ENCODE peak calls at places on chromosomes 16 and 17, in ten cellular contexts. K is A549; F is effector memory CD4-positive, alpha-beta T cell; I is aorta; X is adrenal gland; R is coronary artery; T is CD4-positive, CD25-positive, alpha-beta regulatory T cell; W is lung; B is naive thymus-derived CD4-positive, alpha-beta T cell; S is pancreas. V is an unnamed sample.

GRCh38 chr17:238964-239259 is 57.5 kb upstream of the DOC2B start:
- DNase-seq in X (no peak), T (no peak), R (no peak), I (peak), F (no peak), K (no peak), S (no peak), W (no peak), B (no peak), V (no peak)

GRCh38 chr17:79001190-79002020 is 8.2 kb downstream of the CANT1 start:
- DNase-seq in X (peak), T (no peak), K (no peak), I (peak), F (no peak), R (peak), W (no peak), S (no peak), B (no peak), V (peak)

GRCh38 chr16:76639685-76640289 is 362.6 kb downstream of the CNTNAP4 start:
- DNase-seq in S (peak), X (peak), K (peak), W (no peak), T (no peak), B (no peak), I (no peak), F (no peak), R (no peak), V (no peak)

GRCh38 chr16:15811778-15812750 is 44.8 kb downstream of the MYH11 start:
- DNase-seq in B (no peak), F (no peak), W (no peak), X (no peak), R (peak), I (peak), T (no peak), K (peak), S (peak), V (no peak)

GRCh38 chr16:49484454-49484853 is 110.8 kb downstream of the C16orf78 start:
- DNase-seq in R (no peak), F (no peak), T (no peak), S (peak), X (peak), B (peak), K (no peak), W (peak), I (peak), V (peak)

GRCh38 chr17:61843435-61843834 is 19.9 kb downstream of the BRIP1 start:
- DNase-seq in F (no peak), I (no peak), R (no peak), B (no peak), S (no peak), W (no peak), T (no peak), K (no peak), X (no peak), V (no peak)

GRCh38 chr16:14007460-14007859 is 63.7 kb upstream of the MRTFB start:
- DNase-seq in X (no peak), K (peak), T (no peak), S (no peak), B (no peak), W (no peak), I (no peak), F (no peak), R (no peak), V (no peak)

GRCh38 chr17:35023538-35023937 is 40.0 kb downstream of the RFFL start:
- DNase-seq in W (no peak), X (no peak), F (no peak), B (no peak), S (no peak), K (no peak), R (no peak), I (no peak), T (no peak), V (no peak)

GRCh38 chr16:60991886-60992285 is 1044.4 kb downstream of the CDH8 start:
- DNase-seq in T (no peak), W (no peak), K (no peak), I (no peak), B (no peak), S (no peak), X (no peak), F (no peak), R (no peak), V (no peak)

GRCh38 chr16:13909872-13910303 is 10.1 kb upstream of the ERCC4 start:
- DNase-seq in X (peak), K (peak), S (peak), R (peak), I (peak), B (no peak), W (peak), F (no peak), T (no peak), V (peak)

GRCh38 chr17:29369831-29370735 is 20.1 kb upstream of the TAOK1 start:
- DNase-seq in K (peak), I (no peak), W (peak), X (peak), R (no peak), B (peak), S (peak), F (peak), T (peak), V (peak)

GRCh38 chr17:79216826-79217225 is 142.2 kb downstream of the ENGASE start:
- DNase-seq in X (no peak), W (no peak), R (no peak), K (no peak), T (no peak), S (no peak), B (no peak), I (no peak), F (no peak), V (no peak)

GRCh38 chr17:2263183-2263954 is 40.2 kb downstream of the SMG6 start:
- DNase-seq in K (no peak), T (no peak), F (no peak), I (no peak), B (peak), R (no peak), W (no peak), X (no peak), S (no peak), V (no peak)

GRCh38 chr17:28188841-28189263 is 130.1 kb upstream of the TMEM97 start:
- DNase-seq in W (no peak), S (no peak), I (no peak), R (no peak), T (no peak), X (no peak), F (no peak), B (no peak), K (no peak), V (no peak)

GRCh38 chr17:58530655-58531054 is 16.2 kb upstream of the MTMR4 start:
- DNase-seq in I (no peak), W (no peak), F (no peak), T (no peak), B (no peak), X (no peak), K (no peak), S (no peak), R (no peak), V (no peak)

GRCh38 chr17:58532555-58532951 is 18.1 kb upstream of the MTMR4 start:
- DNase-seq in F (no peak), I (no peak), K (no peak), T (no peak), S (no peak), R (no peak), W (no peak), B (no peak), X (no peak), V (no peak)

GRCh38 chr17:58531122-58531521 is 16.7 kb upstream of the MTMR4 start:
- DNase-seq in K (no peak), S (no peak), W (no peak), B (no peak), X (peak), I (no peak), R (no peak), F (no peak), T (no peak), V (no peak)

GRCh38 chr17:58533616-58534188 is 19.3 kb upstream of the MTMR4 start:
- DNase-seq in F (no peak), B (no peak), K (no peak), W (no peak), T (no peak), I (no peak), X (no peak), S (no peak), R (no peak), V (no peak)

DNA sequence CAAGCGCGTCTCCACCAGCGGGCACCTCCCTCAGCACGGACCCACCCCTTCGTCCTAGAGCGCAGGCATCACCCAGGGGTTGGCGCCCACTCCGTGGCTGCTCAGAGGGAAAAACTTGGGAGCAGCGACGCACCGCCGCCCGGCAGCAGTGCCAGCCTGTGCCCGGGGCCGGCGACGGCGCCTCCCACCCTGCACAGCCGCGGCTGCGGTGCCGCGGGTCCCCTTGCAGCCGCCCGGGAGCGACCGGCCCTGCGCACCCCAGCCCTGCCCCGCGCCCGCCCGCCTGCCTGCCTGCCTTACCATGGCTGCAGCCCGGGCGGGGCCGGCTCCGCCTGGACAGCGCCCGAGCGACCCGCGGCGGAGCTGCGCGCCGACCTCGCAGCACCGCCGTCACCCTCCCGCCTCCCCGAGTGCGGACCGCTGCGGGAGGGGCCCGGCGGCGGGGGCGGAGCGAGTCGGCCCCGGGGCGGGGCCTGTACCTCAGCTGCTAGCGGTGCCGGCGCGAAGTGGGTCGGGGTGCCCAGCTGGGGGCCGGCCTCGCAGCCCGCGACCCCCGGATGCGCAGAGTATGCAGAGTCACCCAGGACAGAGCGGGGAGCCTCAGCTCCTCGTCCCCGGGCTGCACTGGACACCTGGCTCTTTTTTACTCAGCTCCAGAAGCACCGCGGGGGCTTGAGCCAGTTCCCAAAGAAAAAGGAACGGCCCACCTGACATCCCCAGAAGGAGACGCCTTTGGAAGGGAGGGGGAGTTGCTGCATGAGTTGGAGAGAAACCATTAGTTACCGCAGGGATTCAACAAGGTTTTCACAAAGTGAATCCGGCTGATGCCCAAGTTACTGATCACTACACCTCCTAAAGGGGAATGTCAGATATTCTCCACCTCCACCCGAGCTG is 17.5 kb upstream of the MTMR4 start:
- DNase-seq in K (no peak), S (peak), W (no peak), I (peak), T (peak), R (no peak), X (peak), B (peak), F (peak), V (no peak)
- H3K27ac ChIP-seq in K (peak), S (no peak), W (peak), I (no peak), T (no peak), R (peak), X (peak), B (no peak), F (no peak), V (peak)

GRCh38 chr17:80509311-80509710 is 32.9 kb upstream of the NPTX1 start:
- DNase-seq in T (no peak), W (no peak), K (no peak), I (no peak), S (no peak), R (no peak), X (no peak), F (no peak), B (no peak), V (no peak)
- H3K27ac ChIP-seq in T (no peak), W (no peak), K (no peak), I (no peak), S (no peak), R (no peak), X (no peak), F (no peak), B (no peak), V (no peak)

GRCh38 chr17:40864661-40865380 is 2.2 kb downstream of the KRT12 start:
- DNase-seq in I (no peak), T (no peak), W (no peak), S (no peak), K (no peak), B (no peak), X (no peak), F (no peak), R (no peak), V (no peak)
- H3K27ac ChIP-seq in I (no peak), T (no peak), W (no peak), S (no peak), K (no peak), B (no peak), X (no peak), F (no peak), R (no peak), V (no peak)

DNA sequence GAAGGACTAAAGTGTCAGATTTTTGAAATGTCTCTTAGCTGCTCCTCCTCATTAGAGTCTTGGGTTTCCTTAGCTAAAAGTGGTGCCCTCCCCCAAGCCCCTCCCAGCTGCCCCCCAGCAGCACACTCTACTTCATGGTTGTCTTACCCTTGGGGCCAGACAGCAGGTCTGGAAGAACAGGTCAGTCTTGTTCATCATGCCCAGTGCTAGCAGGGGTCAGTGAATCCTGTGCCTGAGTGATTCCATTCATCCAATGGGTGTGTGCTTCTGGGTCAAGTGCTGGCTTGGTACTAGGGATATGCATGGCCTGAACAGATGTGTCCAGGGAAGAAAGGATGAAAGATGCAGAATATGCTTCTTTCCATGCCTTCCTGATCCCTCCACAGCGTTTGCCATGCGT is 93.2 kb downstream of the GNAO1 start:
- DNase-seq in T (no peak), X (no peak), F (no peak), S (no peak), K (no peak), I (no peak), W (no peak), B (no peak), R (no peak), V (no peak)
- H3K27ac ChIP-seq in T (no peak), X (no peak), F (no peak), S (no peak), K (no peak), I (no peak), W (no peak), B (no peak), R (no peak), V (no peak)

V was measured in gastrocnemius medialis.